ENCODE peak calls at places on chromosomes 6 and 20, in ten cellular contexts. G is NCI-H345; V is HTR-8/SVneo; L is HS-5; W is HT-29; Y is CD4-positive, alpha-beta T cell; O is HFFc6; C is upper lobe of right lung; F is stimulated activated CD8-positive, alpha-beta memory T cell treated with anti-CD3 and anti-CD28 coated beads, Interleukin-15, amount 100 ng/mL, for 24 hours; Q is glutamatergic neuron. Z is an unnamed sample.

GRCh38 chr20:31788578-31788977 is 30.6 kb upstream of the MYLK2 start:
- DNase-seq in G (no peak), V (no peak), L (peak), W (no peak), Y (no peak), O (peak), C (no peak), F (no peak), Q (peak), Z (no peak)

GRCh38 chr6:143151381-143151780 is 90.7 kb downstream of the AIG1 start:
- DNase-seq in G (no peak), V (no peak), L (no peak), W (no peak), Y (no peak), O (no peak), C (no peak), F (no peak), Q (no peak), Z (no peak)

GRCh38 chr6:99330159-99330558 is 19.3 kb downstream of the FAXC start:
- DNase-seq in G (peak), V (peak), L (peak), W (peak), Y (peak), O (peak), C (no peak), F (no peak), Q (peak), Z (peak)

GRCh38 chr20:4220756-4221155 is 205.4 kb upstream of the RNF24 start:
- DNase-seq in G (no peak), V (no peak), L (no peak), W (no peak), Y (no peak), O (no peak), C (no peak), F (no peak), Q (no peak), Z (no peak)

GRCh38 chr6:127641905-127642304 is 64.9 kb downstream of the C6orf58 start:
- DNase-seq in G (peak), V (peak), L (peak), W (peak), Y (no peak), O (peak), C (no peak), F (no peak), Q (peak), Z (peak)

GRCh38 chr6:158109744-158110143 is 58.3 kb downstream of the SERAC1 start:
- DNase-seq in G (no peak), V (no peak), L (no peak), W (no peak), Y (no peak), O (no peak), C (no peak), F (no peak), Q (no peak), Z (peak)

GRCh38 chr20:60784321-60784720 is 467.7 kb upstream of the CDH4 start:
- DNase-seq in G (no peak), V (no peak), L (no peak), W (no peak), Y (no peak), O (no peak), C (no peak), F (no peak), Q (no peak), Z (no peak)

GRCh38 chr6:106309766-106310373 is 15.7 kb downstream of the ATG5 start:
- DNase-seq in G (no peak), V (no peak), L (peak), W (peak), Y (no peak), O (peak), C (no peak), F (no peak), Q (no peak), Z (no peak)

GRCh38 chr20:62598761-62599194 is 43.5 kb upstream of the SLCO4A1 start:
- DNase-seq in G (peak), V (no peak), L (no peak), W (no peak), Y (no peak), O (no peak), C (no peak), F (no peak), Q (no peak), Z (peak)

GRCh38 chr20:41178904-41179432 is 41.6 kb downstream of the PLCG1 start:
- DNase-seq in G (peak), V (no peak), L (no peak), W (no peak), Y (no peak), O (no peak), C (no peak), F (no peak), Q (no peak), Z (no peak)

GRCh38 chr6:168515376-168515775 is 74.4 kb downstream of the SMOC2 start:
- DNase-seq in G (no peak), V (no peak), L (no peak), W (no peak), Y (no peak), O (no peak), C (no peak), F (no peak), Q (no peak), Z (no peak)

GRCh38 chr6:2858678-2859324 is 17.1 kb upstream of the SERPINB1 start:
- DNase-seq in G (no peak), V (no peak), L (no peak), W (no peak), Y (peak), O (no peak), C (no peak), F (no peak), Q (no peak), Z (peak)

GRCh38 chr6:14770572-14770971 is 475.3 kb upstream of the JARID2 start:
- DNase-seq in G (no peak), V (no peak), L (no peak), W (no peak), Y (no peak), O (peak), C (no peak), F (no peak), Q (no peak), Z (no peak)

GRCh38 chr20:4812216-4812615 is 90.5 kb downstream of the PRND start:
- DNase-seq in G (no peak), V (no peak), L (no peak), W (no peak), Y (peak), O (no peak), C (no peak), F (no peak), Q (no peak), Z (no peak)

GRCh38 chr20:25178563-25179438 is 16.7 kb upstream of the ENTPD6 start:
- DNase-seq in G (peak), V (peak), L (peak), W (peak), Y (no peak), O (peak), C (peak), F (no peak), Q (no peak), Z (peak)

GRCh38 chr6:13485923-13486557 is 1.4 kb downstream of the GFOD1 start:
- DNase-seq in G (peak), V (peak), L (no peak), W (peak), Y (no peak), O (no peak), C (peak), F (peak), Q (peak), Z (peak)

GRCh38 chr6:70997379-70997778 is 40.5 kb upstream of the B3GAT2 start:
- DNase-seq in G (no peak), V (no peak), L (no peak), W (no peak), Y (no peak), O (no peak), C (no peak), F (no peak), Q (no peak), Z (no peak)

GRCh38 chr20:15882553-15882952 is 690.7 kb downstream of the KIF16B start:
- DNase-seq in G (no peak), V (no peak), L (peak), W (no peak), Y (no peak), O (no peak), C (no peak), F (no peak), Q (no peak), Z (peak)

GRCh38 chr20:36703530-36703929 is 42.4 kb downstream of the NDRG3 start:
- DNase-seq in G (no peak), V (no peak), L (no peak), W (no peak), Y (no peak), O (no peak), C (no peak), F (no peak), Q (no peak), Z (no peak)

GRCh38 chr6:138291036-138291848 is 73.0 kb upstream of the PBOV1 start:
- DNase-seq in G (no peak), V (no peak), L (no peak), W (no peak), Y (no peak), O (no peak), C (no peak), F (no peak), Q (no peak), Z (no peak)

GRCh38 chr6:88730602-88731001 is 232.8 kb downstream of the RNGTT start:
- DNase-seq in G (no peak), V (peak), L (no peak), W (no peak), Y (no peak), O (peak), C (no peak), F (no peak), Q (no peak), Z (no peak)

GRCh38 chr20:38866265-38867061 is 59.8 kb upstream of the FAM83D start:
- DNase-seq in G (no peak), V (no peak), L (no peak), W (no peak), Y (no peak), O (no peak), C (no peak), F (no peak), Q (no peak), Z (no peak)

GRCh38 chr20:32231847-32232246 is 24.2 kb downstream of the POFUT1 start:
- DNase-seq in G (no peak), V (no peak), L (no peak), W (no peak), Y (peak), O (no peak), C (no peak), F (no peak), Q (no peak), Z (peak)

GRCh38 chr6:32973144-32973854 is 4.9 kb downstream of the BRD2 start:
- DNase-seq in G (peak), V (no peak), L (no peak), W (peak), Y (peak), O (no peak), C (no peak), F (no peak), Q (peak), Z (peak)

GRCh38 chr6:157651731-157652490 is 171.1 kb upstream of the SNX9 start:
- DNase-seq in G (peak), V (no peak), L (no peak), W (no peak), Y (no peak), O (no peak), C (peak), F (no peak), Q (no peak), Z (no peak)

GRCh38 chr6:17305219-17306001 is 24.2 kb downstream of the RBM24 start:
- DNase-seq in G (no peak), V (no peak), L (no peak), W (no peak), Y (no peak), O (peak), C (no peak), F (no peak), Q (no peak), Z (peak)